ENCODE peak calls at places on chromosomes 5 and 9, in four cellular contexts. One of them, this sample, is unnamed.
A peak's percentile ranks its signal among the peaks of the same experiment; 100 is the strongest.

GRCh38 chr5:119387900-119388618 is 32.2 kb downstream of the TNFAIP8 start:
- DNase-seq in A549: no peak
- DNase-seq in K562: no peak
- DNase-seq in HepG2: peak; percentile 22
- DNase-seq in this sample: no peak

GRCh38 chr5:78594946-78595921 is 53.3 kb downstream of the LHFPL2 start:
- DNase-seq in HepG2: peak; percentile 88
- DNase-seq in A549: peak; percentile 85
- DNase-seq in K562: peak; percentile 48
- DNase-seq in this sample: no peak

GRCh38 chr5:119071573-119071874 is 637 bp downstream of the DMXL1 start:
- DNase-seq in A549: no peak
- DNase-seq in K562: no peak
- DNase-seq in HepG2: no peak
- DNase-seq in this sample: no peak

GRCh38 chr5:93460286-93460685 is 120.7 kb downstream of the NR2F1-AS1 start:
- DNase-seq in HepG2: no peak
- DNase-seq in A549: no peak
- DNase-seq in K562: no peak
- DNase-seq in this sample: no peak

GRCh38 chr9:7405924-7406604 is 393.5 kb downstream of the DMAC1 start:
- DNase-seq in A549: no peak
- DNase-seq in HepG2: no peak
- DNase-seq in K562: no peak
- DNase-seq in this sample: no peak

GRCh38 chr5:54610197-54610898 is 92.8 kb downstream of the SNX18 start:
- DNase-seq in K562: no peak
- DNase-seq in HepG2: no peak
- DNase-seq in A549: no peak
- DNase-seq in this sample: no peak

GRCh38 chr5:40834391-40834848 is 602 bp downstream of the RPL37 start:
- DNase-seq in A549: no peak
- DNase-seq in K562: peak; percentile 59
- DNase-seq in HepG2: no peak
- DNase-seq in this sample: no peak

GRCh38 chr5:133829786-133830185 is 138.6 kb downstream of the C5orf15 start:
- DNase-seq in A549: no peak
- DNase-seq in HepG2: no peak
- DNase-seq in K562: no peak
- DNase-seq in this sample: no peak

GRCh38 chr9:137077758-137078693 is 709 bp downstream of the UAP1L1 start:
- DNase-seq in A549: no peak
- DNase-seq in HepG2: no peak
- DNase-seq in K562: no peak
- DNase-seq in this sample: peak; percentile 34

DNA sequence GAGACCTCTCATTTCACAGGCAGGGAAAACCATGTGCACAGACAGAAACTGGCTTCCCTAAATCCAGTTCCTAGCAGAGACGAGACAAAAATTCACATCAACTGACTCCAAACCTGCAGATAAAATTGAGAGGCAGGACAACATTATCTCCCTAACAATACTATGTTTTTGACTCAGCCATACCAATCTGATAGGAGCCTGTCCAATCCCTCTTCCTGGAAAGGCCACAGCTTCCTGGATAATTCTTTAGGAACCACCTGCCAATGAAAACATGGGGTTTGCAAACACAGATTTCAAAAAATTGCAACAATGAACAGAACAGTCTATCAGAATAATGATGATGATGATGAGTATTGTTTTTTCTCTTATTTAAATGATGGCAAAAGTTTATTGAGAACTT is 22.4 kb downstream of the SH3TC2 start:
- DNase-seq in HepG2: no peak
- DNase-seq in K562: no peak
- DNase-seq in A549: no peak
- DNase-seq in this sample: no peak
- TF ChIP-seq NR3C1 in HepG2: no peak
- TF ChIP-seq NR3C1 in K562: no peak
- TF ChIP-seq NR3C1 in A549: no peak
- TF ChIP-seq NR3C1 in this sample: no peak

GRCh38 chr9:91178281-91179236 is 183.2 kb downstream of the AUH start:
- DNase-seq in HepG2: no peak
- DNase-seq in A549: no peak
- DNase-seq in K562: no peak
- DNase-seq in this sample: no peak
- TF ChIP-seq NR3C1 in HepG2: no peak
- TF ChIP-seq NR3C1 in A549: no peak
- TF ChIP-seq NR3C1 in K562: no peak
- TF ChIP-seq NR3C1 in this sample: no peak

GRCh38 chr9:110832916-110833315 is 164.3 kb downstream of the MUSK start:
- DNase-seq in HepG2: no peak
- DNase-seq in A549: no peak
- DNase-seq in K562: no peak
- DNase-seq in this sample: no peak

GRCh38 chr9:110830495-110830894 is 161.9 kb downstream of the MUSK start:
- DNase-seq in K562: no peak
- DNase-seq in A549: no peak
- DNase-seq in HepG2: no peak
- DNase-seq in this sample: no peak

DNA sequence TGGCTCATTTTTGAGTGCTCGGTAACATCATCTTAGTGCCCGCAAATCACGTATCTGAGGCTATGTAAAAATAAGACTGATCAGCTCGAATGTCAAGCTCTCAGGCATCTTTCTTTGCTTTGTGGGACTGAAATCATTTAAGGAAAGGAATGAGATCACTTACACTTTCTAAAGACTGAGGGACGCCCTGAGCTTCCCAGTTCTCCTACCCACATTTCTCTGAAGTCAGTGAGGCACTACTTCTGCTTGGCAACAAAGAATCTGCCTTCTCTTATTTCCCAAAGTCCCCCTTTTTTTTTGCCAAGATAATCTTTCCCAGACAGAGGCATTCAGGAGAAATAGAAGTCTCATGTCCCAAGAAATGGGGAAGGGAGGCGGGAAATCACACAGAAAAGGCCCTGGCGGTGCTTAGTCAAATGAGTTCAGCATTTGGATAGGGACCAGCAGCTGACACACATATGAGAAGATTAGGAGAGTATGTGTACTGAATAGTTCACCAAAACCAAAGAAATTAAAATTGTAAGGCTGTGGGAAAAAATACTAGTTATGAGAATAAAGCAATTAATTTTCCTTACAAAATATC is 159.6 kb downstream of the MUSK start:
- DNase-seq in HepG2: no peak
- DNase-seq in K562: no peak
- DNase-seq in A549: no peak
- DNase-seq in this sample: no peak
- TF ChIP-seq NR3C1 in HepG2: no peak
- TF ChIP-seq NR3C1 in K562: no peak
- TF ChIP-seq NR3C1 in A549: no peak
- TF ChIP-seq NR3C1 in this sample: no peak

DNA sequence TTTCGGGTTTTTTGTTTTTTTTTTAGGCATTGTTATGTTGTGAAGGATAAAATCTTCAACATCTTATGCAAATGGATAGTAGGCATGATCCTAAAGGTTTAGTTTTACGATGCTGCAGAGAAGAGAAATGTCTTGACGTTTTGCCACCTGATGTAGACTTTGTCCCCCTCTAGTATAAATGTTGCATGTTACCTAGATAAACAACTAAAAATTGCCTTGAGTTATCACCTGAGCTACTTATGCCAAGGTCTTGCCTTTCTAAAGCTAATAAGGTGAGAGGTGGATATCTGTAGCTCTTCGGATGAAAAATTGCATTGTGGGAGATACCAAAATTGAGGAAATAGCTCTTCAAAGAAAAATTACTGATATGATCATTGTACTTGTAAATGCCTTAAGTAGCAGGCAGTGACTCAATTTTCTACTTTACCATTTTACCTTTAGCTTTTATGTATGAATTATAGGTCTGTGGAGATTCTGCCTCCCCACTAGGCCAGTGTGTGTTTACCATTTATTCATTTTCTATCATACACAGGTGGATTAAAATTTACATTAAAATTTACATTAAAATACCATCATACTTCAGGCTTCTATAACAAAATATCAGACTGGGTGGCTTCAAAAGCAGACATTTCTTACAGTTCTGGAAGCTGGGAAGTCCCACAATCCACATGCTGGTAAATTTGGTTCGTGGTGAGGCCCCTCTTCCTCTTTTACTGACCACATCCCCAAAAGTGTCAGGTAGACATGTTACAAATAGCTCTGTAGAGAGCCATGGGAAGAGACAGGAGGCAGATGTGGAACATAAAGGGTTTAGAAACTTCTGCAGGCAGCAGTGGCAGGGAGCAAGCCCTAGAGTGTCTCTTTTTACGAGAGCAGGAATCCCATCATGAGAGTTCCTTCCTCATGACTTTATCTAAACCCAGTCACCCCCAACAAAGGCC is 100.7 kb upstream of the ERBIN start:
- DNase-seq in HepG2: no peak
- DNase-seq in K562: no peak
- DNase-seq in A549: no peak
- DNase-seq in this sample: no peak
- TF ChIP-seq NR3C1 in HepG2: no peak
- TF ChIP-seq NR3C1 in K562: no peak
- TF ChIP-seq NR3C1 in A549: no peak
- TF ChIP-seq NR3C1 in this sample: no peak

GRCh38 chr9:112731971-112732370 is 14.1 kb upstream of the INIP start:
- DNase-seq in HepG2: peak; percentile 92
- DNase-seq in K562: no peak
- DNase-seq in A549: no peak
- DNase-seq in this sample: no peak
- TF ChIP-seq NR3C1 in HepG2: no peak
- TF ChIP-seq NR3C1 in K562: no peak
- TF ChIP-seq NR3C1 in A549: no peak
- TF ChIP-seq NR3C1 in this sample: no peak

GRCh38 chr5:36155291-36155690 is 3.4 kb downstream of the SKP2 start:
- DNase-seq in A549: no peak
- DNase-seq in HepG2: no peak
- DNase-seq in K562: no peak
- DNase-seq in this sample: no peak

GRCh38 chr5:36158144-36158543 is 6.2 kb downstream of the SKP2 start:
- DNase-seq in A549: no peak
- DNase-seq in HepG2: no peak
- DNase-seq in K562: no peak
- DNase-seq in this sample: no peak

GRCh38 chr5:36156619-36157018 is 4.7 kb downstream of the SKP2 start:
- DNase-seq in HepG2: peak; percentile 29
- DNase-seq in A549: no peak
- DNase-seq in K562: no peak
- DNase-seq in this sample: no peak

GRCh38 chr5:36153727-36154126 is 1.8 kb downstream of the SKP2 start:
- DNase-seq in A549: no peak
- DNase-seq in K562: peak; percentile 8
- DNase-seq in HepG2: peak; percentile 73
- DNase-seq in this sample: no peak

GRCh38 chr5:36156124-36156601 is 4.3 kb downstream of the SKP2 start:
- DNase-seq in A549: no peak
- DNase-seq in HepG2: no peak
- DNase-seq in K562: no peak
- DNase-seq in this sample: no peak
- TF ChIP-seq NR3C1 in A549: no peak
- TF ChIP-seq NR3C1 in HepG2: no peak
- TF ChIP-seq NR3C1 in K562: no peak
- TF ChIP-seq NR3C1 in this sample: no peak

GRCh38 chr9:109641079-109641659 is 138.8 kb upstream of the PALM2AKAP2 start:
- DNase-seq in K562: no peak
- DNase-seq in HepG2: no peak
- DNase-seq in A549: no peak
- DNase-seq in this sample: no peak

GRCh38 chr9:109640232-109641078 is 139.5 kb upstream of the PALM2AKAP2 start:
- DNase-seq in A549: peak; percentile 18
- DNase-seq in HepG2: no peak
- DNase-seq in K562: no peak
- DNase-seq in this sample: peak; percentile 68

DNA sequence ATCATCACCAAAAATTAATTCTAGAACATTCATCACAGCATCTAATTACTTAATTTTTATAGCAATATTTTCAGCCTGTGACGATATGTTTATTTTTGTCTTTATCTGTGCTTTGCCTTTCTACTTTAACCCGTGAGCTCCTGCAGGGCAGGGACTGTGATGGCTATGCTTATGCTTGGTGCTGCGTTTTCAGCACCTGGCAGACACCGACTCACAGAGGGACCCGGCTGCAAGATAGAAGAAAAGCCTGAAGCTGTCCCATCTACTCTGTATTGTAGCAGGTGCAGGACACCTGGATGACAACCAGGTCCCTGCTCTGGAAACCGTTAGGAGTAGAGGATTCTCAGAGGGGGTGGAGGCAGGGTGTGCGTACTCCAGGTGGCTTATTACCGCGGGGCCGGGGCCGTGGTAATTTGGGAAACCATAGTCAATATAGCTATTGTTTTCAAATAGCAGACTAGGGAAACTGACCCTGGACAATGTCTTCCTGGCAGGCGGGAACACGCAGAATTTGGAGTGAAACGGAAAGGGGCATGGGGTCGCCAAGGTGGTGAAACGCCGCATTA is 140.2 kb upstream of the PALM2AKAP2 start:
- DNase-seq in HepG2: no peak
- DNase-seq in A549: no peak
- DNase-seq in K562: no peak
- DNase-seq in this sample: no peak
- TF ChIP-seq NR3C1 in HepG2: no peak
- TF ChIP-seq NR3C1 in A549: no peak
- TF ChIP-seq NR3C1 in K562: no peak
- TF ChIP-seq NR3C1 in this sample: no peak